ENCODE peak calls at places on chromosomes 16 and 17, in nine cellular contexts. A, U, I, L, T, E, Q, O and X are unnamed samples.

GRCh38 chr17:66235377-66235994 is 6.3 kb upstream of the APOH start:
- DNase-seq in O (no peak), L (no peak), A (no peak), U (no peak), T (no peak), I (no peak), Q (no peak), E (no peak), X (no peak)

GRCh38 chr16:68790130-68790761 is 53.1 kb upstream of the TANGO6 start:
- DNase-seq in T (no peak), U (no peak), E (no peak), A (no peak), L (peak; percentile 40), O (no peak), Q (no peak), I (no peak), X (no peak)

GRCh38 chr17:64982139-64982802 is 63.0 kb upstream of the LRRC37A3 start:
- DNase-seq in I (no peak), Q (no peak), U (no peak), O (no peak), T (no peak), A (no peak), L (no peak), E (no peak), X (no peak)

GRCh38 chr16:3548445-3548844 is 28.8 kb downstream of the NLRC3 start:
- DNase-seq in L (no peak), U (no peak), O (no peak), E (no peak), I (no peak), A (no peak), Q (no peak), T (peak; percentile 61), X (no peak)

GRCh38 chr17:40320771-40321501 is 12.0 kb downstream of the RARA start:
- DNase-seq in E (no peak), Q (no peak), T (no peak), L (no peak), U (peak; percentile 27), O (no peak), A (no peak), I (no peak), X (no peak)

GRCh38 chr17:66178642-66179041 is 13.3 kb downstream of the CEP112 start:
- DNase-seq in L (no peak), T (no peak), U (no peak), Q (no peak), I (no peak), A (no peak), O (no peak), E (no peak), X (no peak)

GRCh38 chr17:173064-173911 is 8.2 kb downstream of the DOC2B start:
- DNase-seq in T (no peak), O (no peak), I (no peak), A (no peak), E (peak; percentile 30), U (no peak), Q (no peak), L (no peak), X (no peak)

GRCh38 chr17:67435122-67435521 is 58.0 kb downstream of the PITPNC1 start:
- DNase-seq in L (no peak), A (no peak), O (no peak), I (peak; percentile 41), U (no peak), T (no peak), E (no peak), Q (peak; percentile 70), X (no peak)

GRCh38 chr17:65531508-65532431 is 29.7 kb downstream of the AXIN2 start:
- DNase-seq in I (no peak), A (peak; percentile 49), Q (no peak), L (peak; percentile 93), O (no peak), T (no peak), E (peak; percentile 82), U (no peak), X (no peak)

GRCh38 chr17:78416791-78417530 is 38.5 kb downstream of the PGS1 start:
- DNase-seq in L (no peak), U (no peak), T (no peak), Q (no peak), A (no peak), O (no peak), E (no peak), I (no peak), X (no peak)

GRCh38 chr16:23196577-23196976 is 14.0 kb downstream of the SCNN1G start:
- DNase-seq in E (peak; percentile 17), I (no peak), Q (no peak), T (no peak), O (no peak), A (no peak), U (no peak), L (no peak), X (no peak)

GRCh38 chr17:72107100-72107499 is 13.7 kb upstream of the SOX9 start:
- DNase-seq in Q (no peak), L (no peak), E (no peak), U (no peak), A (no peak), O (no peak), T (no peak), I (no peak), X (no peak)

GRCh38 chr17:63476857-63477470 is at the start of gene ACE:
- DNase-seq in T (no peak), O (peak; percentile 73), I (peak; percentile 17), Q (peak; percentile 13), E (peak; percentile 84), L (peak; percentile 58), A (peak; percentile 67), U (no peak), X (peak; percentile 85)

GRCh38 chr17:81371910-81372760 is 23.1 kb upstream of the BAHCC1 start:
- DNase-seq in L (peak; percentile 67), A (no peak), Q (no peak), T (no peak), O (no peak), E (peak; percentile 42), I (no peak), U (peak; percentile 32), X (no peak)

GRCh38 chr17:6660101-6660500 is 8.5 kb downstream of the C17orf100 start:
- DNase-seq in L (no peak), A (no peak), E (no peak), U (no peak), Q (no peak), I (no peak), O (no peak), T (no peak), X (no peak)

GRCh38 chr16:50067290-50067853 is 1.6 kb downstream of the HEATR3 start:
- DNase-seq in Q (peak; percentile 34), T (no peak), L (peak; percentile 42), E (peak; percentile 11), I (no peak), O (peak; percentile 49), U (peak; percentile 24), A (peak; percentile 46), X (peak; percentile 43)

GRCh38 chr17:17391575-17392370 is 85.0 kb upstream of the MED9 start:
- DNase-seq in A (no peak), Q (peak; percentile 77), E (no peak), O (no peak), T (peak; percentile 20), U (no peak), I (peak; percentile 21), L (no peak), X (no peak)

GRCh38 chr16:56673916-56674315 is 4.3 kb downstream of the MT1H start:
- DNase-seq in U (no peak), E (no peak), L (peak; percentile 84), Q (peak; percentile 43), T (no peak), A (no peak), I (no peak), O (no peak), X (no peak)

GRCh38 chr16:53740476-53740875 is 36.5 kb downstream of the FTO start:
- DNase-seq in O (no peak), U (no peak), L (no peak), A (no peak), I (no peak), Q (no peak), E (no peak), T (no peak), X (no peak)

GRCh38 chr17:73466704-73467433 is 155.1 kb upstream of the CDC42EP4 start:
- DNase-seq in I (no peak), U (no peak), O (no peak), L (no peak), Q (no peak), E (no peak), T (no peak), A (no peak), X (no peak)

GRCh38 chr17:41848788-41849187 is 11.2 kb downstream of the KLHL10 start:
- DNase-seq in E (no peak), I (no peak), A (no peak), U (no peak), Q (no peak), O (no peak), T (no peak), L (no peak), X (no peak)

GRCh38 chr16:53043986-53044571 is 8.6 kb downstream of the CHD9NB start:
- DNase-seq in T (no peak), I (no peak), A (peak; percentile 30), Q (no peak), L (peak; percentile 90), U (no peak), E (peak; percentile 66), O (no peak), X (no peak)

GRCh38 chr16:69273009-69273408 is 38.1 kb upstream of the VPS4A start:
- DNase-seq in A (no peak), Q (no peak), O (no peak), E (no peak), I (no peak), L (no peak), U (no peak), T (no peak), X (no peak)

GRCh38 chr16:75529959-75530358 is 5.9 kb downstream of the CHST5 start:
- DNase-seq in A (no peak), Q (no peak), E (no peak), T (no peak), I (no peak), U (no peak), L (no peak), O (no peak), X (no peak)

GRCh38 chr17:61325382-61326073 is 74.1 kb upstream of the TBX2 start:
- DNase-seq in U (no peak), T (no peak), Q (no peak), O (no peak), A (peak; percentile 39), I (no peak), L (peak; percentile 71), E (peak; percentile 64), X (no peak)

GRCh38 chr17:20291853-20292252 is 175.5 kb downstream of the LGALS9B start:
- DNase-seq in E (no peak), Q (no peak), L (no peak), U (no peak), O (no peak), T (no peak), A (no peak), I (no peak), X (no peak)

GRCh38 chr17:49997773-49998703 is 3.0 kb upstream of the DLX3 start:
- DNase-seq in I (peak; percentile 67), E (peak; percentile 97), U (peak; percentile 75), T (peak; percentile 73), O (peak; percentile 89), Q (peak; percentile 81), L (peak; percentile 85), A (peak; percentile 91), X (peak; percentile 87)